ENCODE peak calls at places on chromosome X, in nine cellular contexts. I, A, N, Q, C, H, E, W and J are unnamed samples.

GRCh38 chrX:72308566-72309296 is 3.0 kb upstream of the CITED1 start:
- DNase-seq in I (peak), A (no peak), N (peak), Q (no peak), C (peak), H (peak), E (peak), W (peak), J (peak)

GRCh38 chrX:107450823-107451509 is 1.5 kb downstream of the FRMPD3 start:
- DNase-seq in I (peak), A (no peak), N (no peak), Q (no peak), C (no peak), H (peak), E (no peak), W (peak), J (peak)

GRCh38 chrX:97060019-97060418 is 176.3 kb downstream of the RPA4 start:
- DNase-seq in I (peak), A (no peak), N (no peak), Q (no peak), C (no peak), H (peak), E (no peak), W (no peak), J (peak)

GRCh38 chrX:131752493-131753198 is 208.8 kb downstream of the OR13H1 start:
- DNase-seq in I (no peak), A (peak), N (no peak), Q (no peak), C (no peak), H (no peak), E (peak), W (no peak), J (no peak)

GRCh38 chrX:2710041-2710471 is 19.0 kb downstream of the CD99 start:
- DNase-seq in I (no peak), A (no peak), N (no peak), Q (no peak), C (peak), H (no peak), E (peak), W (no peak), J (no peak)

GRCh38 chrX:131958724-131959123 is 64.4 kb upstream of the STK26 start:
- DNase-seq in I (no peak), A (no peak), N (no peak), Q (no peak), C (no peak), H (no peak), E (no peak), W (no peak), J (no peak)

GRCh38 chrX:22800806-22801205 is 199.0 kb upstream of the DDX53 start:
- DNase-seq in I (no peak), A (no peak), N (no peak), Q (no peak), C (peak), H (peak), E (no peak), W (no peak), J (no peak)

GRCh38 chrX:78658851-78659744 is at the start of gene RTL3:
- DNase-seq in I (no peak), A (no peak), N (no peak), Q (no peak), C (peak), H (no peak), E (no peak), W (no peak), J (no peak)

GRCh38 chrX:67654301-67654700 is 110.5 kb downstream of the AR start:
- DNase-seq in I (no peak), A (no peak), N (no peak), Q (no peak), C (no peak), H (no peak), E (no peak), W (no peak), J (peak)

GRCh38 chrX:102835504-102836146 is 101.4 kb upstream of the RAB40AL start:
- DNase-seq in I (peak), A (no peak), N (no peak), Q (no peak), C (peak), H (peak), E (no peak), W (no peak), J (peak)

GRCh38 chrX:9493936-9494335 is 29.1 kb downstream of the TBL1X start:
- DNase-seq in I (no peak), A (no peak), N (no peak), Q (no peak), C (no peak), H (no peak), E (no peak), W (no peak), J (no peak)

GRCh38 chrX:119482497-119483480 is 14.5 kb downstream of the SLC25A5 start:
- DNase-seq in I (peak), A (peak), N (peak), Q (no peak), C (peak), H (peak), E (peak), W (peak), J (peak)

GRCh38 chrX:119145241-119145653 is 17.6 kb upstream of the KIAA1210 start:
- DNase-seq in I (peak), A (no peak), N (no peak), Q (no peak), C (peak), H (peak), E (no peak), W (no peak), J (peak)

GRCh38 chrX:130507015-130507414 is 105.2 kb downstream of the RBMX2 start:
- DNase-seq in I (no peak), A (no peak), N (no peak), Q (no peak), C (no peak), H (no peak), E (no peak), W (no peak), J (no peak)

GRCh38 chrX:104750146-104750699 is 184.2 kb downstream of the IL1RAPL2 start:
- DNase-seq in I (no peak), A (no peak), N (no peak), Q (no peak), C (no peak), H (no peak), E (no peak), W (no peak), J (no peak)

GRCh38 chrX:2705036-2705435 is 13.9 kb downstream of the CD99 start:
- DNase-seq in I (no peak), A (no peak), N (no peak), Q (no peak), C (peak), H (no peak), E (no peak), W (no peak), J (no peak)

GRCh38 chrX:46398874-46399273 is 146.3 kb downstream of the ZNF674 start:
- DNase-seq in I (no peak), A (no peak), N (no peak), Q (no peak), C (peak), H (no peak), E (no peak), W (no peak), J (no peak)

GRCh38 chrX:51407520-51408409 is 75.1 kb downstream of the NUDT10 start:
- DNase-seq in I (no peak), A (no peak), N (no peak), Q (no peak), C (no peak), H (peak), E (no peak), W (no peak), J (no peak)

GRCh38 chrX:10160221-10160620 is 3.4 kb downstream of the CLCN4 start:
- DNase-seq in I (no peak), A (no peak), N (no peak), Q (no peak), C (no peak), H (no peak), E (no peak), W (no peak), J (no peak)

GRCh38 chrX:36856849-36857248 is 151.3 kb upstream of the FAM47C start:
- DNase-seq in I (no peak), A (no peak), N (no peak), Q (no peak), C (peak), H (no peak), E (no peak), W (no peak), J (peak)

GRCh38 chrX:47247206-47247998 is 14.6 kb downstream of the USP11 start:
- DNase-seq in I (no peak), A (no peak), N (no peak), Q (no peak), C (peak), H (peak), E (no peak), W (no peak), J (no peak)

GRCh38 chrX:131792356-131792749 is 230.7 kb upstream of the STK26 start:
- DNase-seq in I (peak), A (peak), N (no peak), Q (no peak), C (no peak), H (no peak), E (peak), W (no peak), J (no peak)

GRCh38 chrX:147920161-147920666 is 8.5 kb downstream of the FMR1 start:
- DNase-seq in I (no peak), A (no peak), N (no peak), Q (no peak), C (no peak), H (no peak), E (no peak), W (no peak), J (peak)